ENCODE peak calls at places on chromosome 6, in seven cellular contexts. Q, A, H, G, O, N and J are unnamed samples.

GRCh38 chr6:21836772-21837460 is 243.4 kb downstream of the SOX4 start:
- DNase-seq in Q (no peak), O (no peak), A (no peak), G (no peak), H (no peak), N (no peak), J (no peak)

GRCh38 chr6:109096198-109096597 is 891 bp downstream of the CEP57L1 start:
- DNase-seq in N (no peak), G (no peak), O (no peak), A (no peak), Q (no peak), H (no peak), J (no peak)

GRCh38 chr6:136782021-136782770 is 10.1 kb downstream of the MAP3K5 start:
- DNase-seq in Q (no peak), H (no peak), N (no peak), O (peak), G (no peak), A (peak), J (no peak)

GRCh38 chr6:36324715-36325114 is 12.0 kb downstream of the BNIP5 start:
- DNase-seq in Q (no peak), A (no peak), O (no peak), H (no peak), N (no peak), G (no peak), J (no peak)

GRCh38 chr6:36318690-36319435 is 17.8 kb downstream of the BNIP5 start:
- DNase-seq in H (no peak), N (no peak), O (no peak), G (no peak), A (no peak), Q (no peak), J (no peak)

GRCh38 chr6:147322299-147323162 is 118.3 kb downstream of the STXBP5 start:
- DNase-seq in O (peak), N (peak), H (peak), A (no peak), G (no peak), Q (no peak), J (no peak)

GRCh38 chr6:23269436-23269835 is 700.1 kb downstream of the HDGFL1 start:
- DNase-seq in A (no peak), N (no peak), O (peak), Q (no peak), H (no peak), G (no peak), J (no peak)

GRCh38 chr6:4929319-4929718 is 74.5 kb downstream of the RPP40 start:
- DNase-seq in G (no peak), Q (no peak), H (no peak), A (no peak), O (peak), N (no peak), J (no peak)

GRCh38 chr6:36247691-36248090 is 22.2 kb upstream of the PNPLA1 start:
- DNase-seq in H (no peak), G (no peak), Q (no peak), O (peak), A (no peak), N (no peak), J (no peak)

GRCh38 chr6:74946961-74947360 is 258.9 kb downstream of the COL12A1 start:
- DNase-seq in Q (no peak), A (peak), N (no peak), G (no peak), O (peak), H (no peak), J (no peak)

GRCh38 chr6:96975848-96976247 is 51.3 kb downstream of the KLHL32 start:
- DNase-seq in N (no peak), H (no peak), Q (no peak), A (no peak), G (no peak), O (no peak), J (no peak)

GRCh38 chr6:107666084-107666981 is 157.8 kb downstream of the SCML4 start:
- DNase-seq in A (peak), G (no peak), H (no peak), Q (no peak), N (no peak), O (peak), J (no peak)

GRCh38 chr6:37204014-37204751 is 34.2 kb downstream of the PIM1 start:
- DNase-seq in G (no peak), N (no peak), O (peak), Q (no peak), H (no peak), A (peak), J (no peak)

GRCh38 chr6:149366237-149366921 is 33.7 kb upstream of the SUMO4 start:
- DNase-seq in A (no peak), G (no peak), O (no peak), H (no peak), Q (no peak), N (no peak), J (no peak)

GRCh38 chr6:112626468-112627082 is 279.4 kb downstream of the RFPL4B start:
- DNase-seq in G (no peak), N (no peak), Q (no peak), H (no peak), O (peak), A (peak), J (no peak)

GRCh38 chr6:19333936-19334335 is 503.2 kb upstream of the ID4 start:
- DNase-seq in H (no peak), G (no peak), N (no peak), O (peak), A (peak), Q (no peak), J (no peak)

GRCh38 chr6:156778615-156779205 is 1.5 kb downstream of the ARID1B start:
- DNase-seq in A (peak), O (peak), N (no peak), Q (peak), H (peak), G (peak), J (no peak)

GRCh38 chr6:54135665-54136370 is 24.6 kb downstream of the MLIP start:
- DNase-seq in G (no peak), N (no peak), O (peak), A (peak), H (no peak), Q (no peak), J (no peak)

DNA sequence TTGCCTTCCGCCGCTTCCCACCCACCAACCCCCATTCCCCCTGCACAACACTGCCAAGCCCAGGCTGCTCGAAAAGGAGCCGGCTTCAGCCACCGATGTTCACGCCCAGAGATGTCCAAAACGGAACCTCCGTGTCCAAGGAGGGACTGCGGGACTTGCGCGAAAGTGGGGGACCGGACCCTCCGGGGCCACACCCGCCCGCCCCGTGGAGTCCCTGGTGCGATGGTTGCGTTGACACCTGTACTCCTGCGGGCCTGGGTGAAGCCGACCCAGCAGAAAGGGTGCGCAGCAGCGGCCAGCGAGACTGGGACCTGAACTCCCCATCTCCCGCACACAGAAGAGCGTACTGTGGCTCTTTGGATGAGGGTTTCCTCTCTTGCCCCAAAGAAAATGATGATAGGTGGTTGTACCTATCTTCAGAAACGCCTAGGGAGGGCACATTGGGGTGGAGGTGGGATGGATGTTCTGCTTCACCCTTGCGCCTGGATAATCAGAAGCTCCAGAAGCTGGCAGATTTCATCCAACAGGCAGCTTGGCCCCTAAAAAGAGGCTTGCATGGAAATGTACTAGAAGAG is 1.9 kb upstream of the VGLL2 start:
- DNase-seq in H (no peak), Q (no peak), G (no peak), A (no peak), N (no peak), O (no peak), J (no peak)
- TF ChIP-seq CTCF in H (no peak), Q (no peak), G (no peak), A (no peak), N (no peak), O (no peak), J (no peak)

DNA sequence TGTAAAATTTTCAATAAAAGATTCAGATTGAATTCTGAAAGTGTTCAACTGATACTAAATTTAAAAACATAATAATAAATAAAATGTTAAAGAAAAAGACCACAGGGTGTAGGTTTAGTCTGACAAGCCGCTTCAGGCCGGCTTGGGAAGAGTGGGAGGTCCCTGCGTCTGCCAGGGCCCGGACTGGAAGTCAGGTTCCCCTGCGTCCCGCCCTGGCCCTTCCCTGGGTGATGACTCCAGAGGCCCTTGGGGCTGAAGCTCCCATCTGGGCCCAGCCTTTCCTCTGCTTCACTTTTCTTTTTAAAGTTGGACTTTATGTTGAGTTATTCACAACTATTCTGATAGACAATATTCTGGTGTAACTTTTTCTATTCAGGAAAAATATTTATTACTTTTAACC is 93.3 kb downstream of the SMOC2 start:
- DNase-seq in G (no peak), Q (no peak), N (no peak), H (no peak), O (no peak), A (no peak), J (no peak)
- TF ChIP-seq CTCF in G (no peak), Q (no peak), N (no peak), H (no peak), O (no peak), A (no peak), J (no peak)

GRCh38 chr6:41712651-41713103 is 22.7 kb downstream of the TFEB start:
- DNase-seq in H (peak), O (no peak), N (peak), G (peak), Q (no peak), A (peak), J (no peak)
- TF ChIP-seq CTCF in H (no peak), O (no peak), N (no peak), G (no peak), Q (no peak), A (no peak), J (no peak)

DNA sequence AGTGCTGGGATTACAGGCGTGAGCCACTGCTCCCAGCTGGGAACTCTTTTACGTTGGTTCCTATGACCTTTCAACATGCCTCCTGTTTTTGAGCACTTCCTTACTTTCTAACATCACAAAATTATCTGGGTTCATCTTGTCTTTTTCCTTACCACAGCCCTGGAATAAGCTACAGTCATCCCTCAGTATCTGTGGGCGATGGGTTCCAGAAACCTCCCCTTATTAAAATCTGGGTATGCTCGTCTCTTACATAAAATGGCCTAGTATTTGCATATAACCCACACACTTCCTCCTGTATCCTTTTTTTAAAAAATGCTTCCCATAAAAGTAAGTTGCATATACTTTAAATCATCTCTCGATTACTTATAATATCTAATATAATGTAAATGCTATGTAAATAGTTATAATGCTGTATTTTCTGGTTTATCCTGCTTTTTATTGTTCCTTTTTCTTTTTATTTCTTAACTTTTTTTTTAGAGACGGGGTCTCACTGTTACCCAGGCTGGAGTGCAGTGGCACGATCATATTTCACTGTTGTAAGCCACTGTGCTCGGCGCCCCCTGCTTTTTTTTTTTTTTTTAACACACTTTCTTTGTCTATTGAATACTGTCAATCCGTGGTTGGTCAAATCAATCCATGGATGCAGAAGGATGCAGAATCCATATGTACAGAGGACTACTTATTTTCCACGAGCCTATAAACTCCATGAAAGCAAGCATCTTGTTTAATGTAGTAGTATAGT is 9.2 kb downstream of the RPF2 start:
- DNase-seq in O (no peak), H (no peak), Q (no peak), N (no peak), G (no peak), A (no peak), J (no peak)
- TF ChIP-seq CTCF in O (no peak), H (no peak), Q (no peak), N (no peak), G (no peak), A (no peak), J (peak)

GRCh38 chr6:85677243-85677956 is 34.7 kb upstream of the SYNCRIP start:
- DNase-seq in H (no peak), O (peak), N (peak), Q (no peak), A (peak), G (no peak), J (no peak)

GRCh38 chr6:85679445-85680123 is 36.9 kb upstream of the SYNCRIP start:
- DNase-seq in N (peak), O (no peak), A (no peak), H (no peak), G (no peak), Q (no peak), J (no peak)

GRCh38 chr6:85678000-85678601 is 35.4 kb upstream of the SYNCRIP start:
- DNase-seq in G (no peak), Q (no peak), O (no peak), H (no peak), A (peak), N (no peak), J (no peak)

GRCh38 chr6:85680388-85680787 is 37.7 kb upstream of the SYNCRIP start:
- DNase-seq in N (peak), O (no peak), Q (no peak), H (no peak), A (no peak), G (no peak), J (no peak)

GRCh38 chr6:85678602-85679444 is 36.1 kb upstream of the SYNCRIP start:
- DNase-seq in A (peak), G (peak), Q (peak), H (peak), O (peak), N (peak), J (peak)
- TF ChIP-seq CTCF in A (peak), G (peak), Q (no peak), H (peak), O (no peak), N (no peak), J (no peak)